ENCODE peak calls at places on chromosomes 1 and 21, in seven cellular contexts. Q, L, H, Y, D, P and T are unnamed samples.

GRCh38 chr1:3898994-3899775 is 887 bp downstream of the C1orf174 start:
- DNase-seq in H (no peak), Q (no peak), L (no peak), D (no peak), P (peak), Y (peak), T (no peak)

GRCh38 chr1:82421782-82422181 is 621.0 kb downstream of the ADGRL2 start:
- DNase-seq in L (no peak), Y (no peak), Q (no peak), D (no peak), H (no peak), P (no peak), T (no peak)

GRCh38 chr1:87449348-87449963 is 120.8 kb downstream of the LMO4 start:
- DNase-seq in Q (no peak), Y (no peak), D (peak), L (no peak), P (no peak), H (no peak), T (no peak)

GRCh38 chr1:18735369-18735997 is 104.8 kb downstream of the PAX7 start:
- DNase-seq in Q (no peak), L (no peak), Y (no peak), P (no peak), H (no peak), D (no peak), T (no peak)

GRCh38 chr1:64470670-64471217 is 815 bp downstream of the CACHD1 start:
- DNase-seq in H (peak), D (no peak), P (no peak), L (peak), Q (no peak), Y (no peak), T (no peak)

GRCh38 chr1:221025391-221026355 is 146.4 kb downstream of the HLX start:
- DNase-seq in Y (no peak), D (no peak), Q (no peak), P (no peak), L (no peak), H (no peak), T (no peak)

GRCh38 chr1:94646151-94646643 is 104.6 kb upstream of the F3 start:
- DNase-seq in L (no peak), H (no peak), Y (no peak), P (no peak), D (no peak), Q (no peak), T (no peak)

GRCh38 chr21:37654596-37654995 is 261.7 kb downstream of the KCNJ6 start:
- DNase-seq in P (no peak), Q (no peak), D (no peak), Y (no peak), L (no peak), H (no peak), T (no peak)

GRCh38 chr21:31279986-31280385 is 64.1 kb downstream of the TIAM1 start:
- DNase-seq in Y (no peak), L (no peak), Q (no peak), H (no peak), D (no peak), P (no peak), T (no peak)

GRCh38 chr1:34985063-34985770 is at the start of gene TMEM35B:
- DNase-seq in Q (no peak), Y (peak), P (peak), H (peak), D (no peak), L (peak), T (no peak)

GRCh38 chr1:195158091-195158490 is 1450.1 kb downstream of the KCNT2 start:
- DNase-seq in Y (no peak), H (no peak), L (no peak), D (no peak), P (no peak), Q (no peak), T (no peak)
- TF ChIP-seq JUND in Y (no peak), H (no peak), L (no peak), D (no peak), P (no peak), Q (no peak), T (no peak)

GRCh38 chr1:98897046-98897445 is 107.6 kb downstream of the PLPPR5 start:
- DNase-seq in L (no peak), Y (no peak), H (no peak), D (no peak), Q (no peak), P (no peak), T (no peak)
- TF ChIP-seq JUND in L (no peak), Y (no peak), H (no peak), D (no peak), Q (no peak), P (no peak), T (no peak)

DNA sequence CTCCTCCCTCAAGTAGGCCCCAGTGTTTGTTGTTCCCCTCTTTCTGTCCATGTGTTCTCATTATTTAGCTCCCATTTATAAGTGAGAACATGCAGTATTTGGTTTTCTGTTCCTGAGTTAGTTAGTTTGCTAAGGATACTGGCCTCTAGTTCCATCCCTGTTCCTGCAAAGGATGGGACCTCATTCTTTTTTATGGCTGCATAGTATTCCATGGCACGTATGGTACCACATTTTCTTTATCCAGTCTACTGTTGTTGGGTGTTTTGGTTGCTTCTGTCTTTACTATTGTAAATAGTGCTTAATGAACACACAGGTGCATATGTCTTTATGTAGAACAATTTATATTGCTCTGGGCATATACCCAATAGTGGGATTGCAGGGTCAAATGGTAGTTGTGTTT is 232.9 kb downstream of the TPR start:
- DNase-seq in H (no peak), P (no peak), D (no peak), L (no peak), Q (no peak), Y (no peak), T (no peak)
- TF ChIP-seq JUND in H (no peak), P (no peak), D (no peak), L (no peak), Q (no peak), Y (no peak), T (no peak)

GRCh38 chr1:178650950-178651461 is 74.0 kb upstream of the RALGPS2 start:
- DNase-seq in Y (no peak), H (no peak), P (peak), L (no peak), D (no peak), Q (no peak), T (no peak)
- TF ChIP-seq JUND in Y (no peak), H (no peak), P (no peak), L (no peak), D (no peak), Q (no peak), T (no peak)

GRCh38 chr1:197093226-197093887 is 26.3 kb upstream of the F13B start:
- DNase-seq in Y (no peak), D (no peak), H (no peak), L (no peak), Q (no peak), P (no peak), T (no peak)
- TF ChIP-seq JUND in Y (no peak), D (no peak), H (no peak), L (no peak), Q (no peak), P (no peak), T (no peak)

GRCh38 chr1:228120351-228121091 is 11.4 kb upstream of the MRPL55 start:
- DNase-seq in Q (no peak), Y (no peak), L (no peak), D (no peak), H (no peak), P (no peak), T (no peak)
- TF ChIP-seq JUND in Q (no peak), Y (no peak), L (no peak), D (no peak), H (no peak), P (no peak), T (no peak)

DNA sequence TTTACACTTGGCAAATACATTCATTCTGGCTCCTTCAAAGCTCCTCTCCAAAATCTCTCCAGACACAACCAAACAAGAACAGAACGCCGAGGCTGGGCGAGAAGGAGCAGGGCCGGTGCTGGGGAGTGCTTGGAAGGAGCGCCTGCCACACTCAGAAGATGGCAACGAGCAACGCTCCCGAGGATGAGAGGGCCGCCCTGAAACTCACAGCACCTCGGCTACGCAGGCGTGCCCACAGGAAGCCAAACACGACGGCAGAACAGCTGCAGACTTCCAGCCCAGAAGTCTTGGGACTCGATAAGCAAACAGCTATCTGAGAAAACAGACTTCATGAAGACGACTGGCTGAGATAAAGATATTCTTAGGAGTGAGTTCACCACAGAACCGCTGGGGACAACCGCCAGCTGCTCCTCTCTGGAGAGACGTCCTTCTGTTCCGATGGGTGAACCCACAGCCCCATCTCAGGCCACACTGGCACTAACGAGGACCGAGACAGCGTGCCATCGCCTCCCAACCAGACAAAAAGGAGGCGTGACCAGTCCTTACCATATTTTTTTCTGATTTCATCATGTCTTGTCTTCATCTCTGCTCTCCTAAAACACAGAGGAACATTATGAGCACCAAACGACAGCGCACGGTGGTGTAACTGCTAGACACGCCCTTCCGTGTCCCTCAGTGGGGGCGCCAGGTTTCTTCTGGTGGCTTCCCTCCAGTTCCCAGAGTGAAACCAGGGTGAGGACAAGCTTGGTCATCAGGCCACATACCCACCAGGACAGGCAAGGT is 18.6 kb downstream of the PTTG1IP start:
- DNase-seq in Q (no peak), Y (peak), H (no peak), L (no peak), P (no peak), D (no peak), T (no peak)
- TF ChIP-seq JUND in Q (no peak), Y (no peak), H (no peak), L (no peak), P (no peak), D (no peak), T (no peak)